ENCODE peak calls at places on chromosomes 7 and 10, in eight cellular contexts. E, B, K, H, C, Y, W and D are unnamed samples.

GRCh38 chr7:148367701-148368475 is 222.7 kb upstream of the C7orf33 start:
- DNase-seq in E (no peak), B (no peak), K (no peak), H (no peak), C (no peak), Y (no peak), W (no peak), D (no peak)

GRCh38 chr10:76049581-76050290 is 618.3 kb downstream of the LRMDA start:
- DNase-seq in E (no peak), B (no peak), K (peak; percentile 23), H (no peak), C (peak; percentile 9), Y (no peak), W (no peak), D (no peak)

GRCh38 chr7:149296368-149296767 is 34.4 kb downstream of the ZNF783 start:
- DNase-seq in E (no peak), B (no peak), K (no peak), H (no peak), C (no peak), Y (no peak), W (no peak), D (no peak)

GRCh38 chr10:63146503-63146902 is 13.4 kb downstream of the NRBF2 start:
- DNase-seq in E (no peak), B (no peak), K (no peak), H (no peak), C (no peak), Y (no peak), W (no peak), D (no peak)

GRCh38 chr10:121580276-121581116 is 17.7 kb downstream of the FGFR2 start:
- DNase-seq in E (no peak), B (peak; percentile 90), K (no peak), H (no peak), C (no peak), Y (no peak), W (no peak), D (no peak)

GRCh38 chr7:133698127-133698526 is 429.0 kb upstream of the LRGUK start:
- DNase-seq in E (no peak), B (no peak), K (peak; percentile 75), H (no peak), C (peak; percentile 44), Y (no peak), W (no peak), D (no peak)

GRCh38 chr10:107686095-107686494 is 521.6 kb upstream of the SORCS1 start:
- DNase-seq in E (peak; percentile 33), B (no peak), K (no peak), H (no peak), C (no peak), Y (no peak), W (peak; percentile 69), D (no peak)

GRCh38 chr7:124718032-124718766 is 47.4 kb downstream of the GPR37 start:
- DNase-seq in E (no peak), B (peak; percentile 19), K (no peak), H (no peak), C (peak; percentile 34), Y (no peak), W (no peak), D (no peak)

GRCh38 chr7:28192786-28193581 is 12.4 kb upstream of the JAZF1 start:
- DNase-seq in E (no peak), B (peak; percentile 13), K (peak; percentile 43), H (no peak), C (peak; percentile 79), Y (no peak), W (no peak), D (no peak)

GRCh38 chr7:158943234-158943633 is 86.9 kb downstream of the DYNC2I1 start:
- DNase-seq in E (no peak), B (no peak), K (no peak), H (no peak), C (no peak), Y (no peak), W (no peak), D (no peak)

GRCh38 chr7:516606-517456 is 2.8 kb downstream of the PDGFA start:
- DNase-seq in E (peak; percentile 72), B (peak; percentile 65), K (peak; percentile 71), H (no peak), C (peak; percentile 84), Y (no peak), W (no peak), D (no peak)

GRCh38 chr10:13102002-13102794 is 2.2 kb downstream of the OPTN start:
- DNase-seq in E (no peak), B (no peak), K (peak; percentile 26), H (no peak), C (peak; percentile 15), Y (no peak), W (no peak), D (no peak)

GRCh38 chr10:13099666-13100348 is at the start of gene OPTN:
- DNase-seq in E (peak; percentile 81), B (peak; percentile 85), K (peak; percentile 83), H (peak; percentile 49), C (peak; percentile 77), Y (peak; percentile 60), W (peak; percentile 77), D (peak; percentile 71)

GRCh38 chr10:13100349-13101294 is 659 bp downstream of the OPTN start:
- DNase-seq in E (peak; percentile 47), B (peak; percentile 53), K (peak; percentile 24), H (no peak), C (peak; percentile 42), Y (no peak), W (no peak), D (peak; percentile 32)

GRCh38 chr10:13095929-13096328 is 4.0 kb upstream of the OPTN start:
- DNase-seq in E (no peak), B (no peak), K (no peak), H (no peak), C (no peak), Y (no peak), W (no peak), D (no peak)

DNA sequence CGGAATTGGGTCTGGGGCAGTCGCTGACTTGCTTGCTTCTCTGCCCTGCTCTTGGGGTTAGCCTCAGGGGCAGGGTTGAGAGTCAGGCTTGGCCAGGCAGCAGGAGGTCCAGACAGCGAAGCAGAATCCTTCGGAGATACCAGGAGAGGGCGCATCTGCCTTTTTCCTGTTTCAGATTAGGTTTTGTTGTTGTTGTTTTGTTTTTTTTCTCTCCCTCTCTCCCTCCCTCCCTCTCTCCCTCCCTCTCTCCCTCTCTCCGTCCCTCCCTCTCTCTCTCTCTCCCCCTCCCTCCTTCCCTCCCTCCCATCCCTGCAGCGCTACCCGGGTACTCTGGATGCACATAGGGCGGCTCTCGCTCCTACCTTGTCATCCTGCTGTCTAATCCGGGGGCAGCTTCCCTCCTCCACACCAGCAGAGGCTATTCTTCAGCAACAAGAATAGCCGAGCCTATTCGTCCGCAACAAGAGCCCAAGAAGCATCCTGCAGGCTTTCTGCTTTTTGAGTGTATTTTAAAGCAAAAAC is 758 bp upstream of the OPTN start:
- DNase-seq in E (peak; percentile 42), B (peak; percentile 93), K (peak; percentile 73), H (no peak), C (no peak), Y (peak; percentile 34), W (no peak), D (no peak)
- TF ChIP-seq CTCF in E (no peak), B (peak; percentile 67), K (peak; percentile 80), H (no peak), C (peak; percentile 38), Y (peak; percentile 41), W (no peak), D (no peak)

DNA sequence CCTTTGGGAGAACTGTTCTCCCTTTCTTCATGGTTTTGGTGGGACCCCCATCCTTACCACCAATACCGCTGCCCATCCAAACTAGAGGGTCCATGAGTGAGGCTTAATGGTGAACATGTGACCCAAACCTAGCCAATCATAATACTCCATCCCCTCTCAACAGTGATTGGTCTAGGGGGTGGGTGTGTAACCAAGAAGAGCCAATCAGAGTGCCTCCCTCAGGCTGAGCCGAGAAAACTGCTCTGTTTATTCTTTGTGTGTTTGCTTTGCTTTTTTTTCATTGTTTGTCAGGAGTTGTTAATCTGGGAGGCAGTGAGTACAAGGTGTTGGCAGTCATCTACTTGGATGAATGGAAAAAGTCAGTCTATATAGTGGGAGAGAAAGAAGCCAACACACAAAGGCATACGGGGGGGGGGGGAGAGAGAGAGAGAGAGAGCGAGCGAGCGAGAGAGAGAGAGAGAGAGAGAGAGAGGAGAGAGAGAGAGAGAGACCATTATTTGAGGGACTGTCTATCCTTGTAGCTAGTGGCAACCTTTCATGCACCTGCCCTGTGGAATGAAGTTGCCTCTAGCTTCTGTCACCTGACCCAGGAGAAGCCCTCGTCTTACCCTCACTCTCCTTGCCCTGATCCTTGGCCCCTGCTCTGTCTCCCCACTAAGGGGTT is 441.7 kb downstream of the TYW1 start:
- DNase-seq in E (no peak), B (no peak), K (no peak), H (no peak), C (peak; percentile 1), Y (no peak), W (no peak), D (no peak)
- TF ChIP-seq CTCF in E (no peak), B (no peak), K (no peak), H (no peak), C (no peak), Y (no peak), W (no peak), D (no peak)

DNA sequence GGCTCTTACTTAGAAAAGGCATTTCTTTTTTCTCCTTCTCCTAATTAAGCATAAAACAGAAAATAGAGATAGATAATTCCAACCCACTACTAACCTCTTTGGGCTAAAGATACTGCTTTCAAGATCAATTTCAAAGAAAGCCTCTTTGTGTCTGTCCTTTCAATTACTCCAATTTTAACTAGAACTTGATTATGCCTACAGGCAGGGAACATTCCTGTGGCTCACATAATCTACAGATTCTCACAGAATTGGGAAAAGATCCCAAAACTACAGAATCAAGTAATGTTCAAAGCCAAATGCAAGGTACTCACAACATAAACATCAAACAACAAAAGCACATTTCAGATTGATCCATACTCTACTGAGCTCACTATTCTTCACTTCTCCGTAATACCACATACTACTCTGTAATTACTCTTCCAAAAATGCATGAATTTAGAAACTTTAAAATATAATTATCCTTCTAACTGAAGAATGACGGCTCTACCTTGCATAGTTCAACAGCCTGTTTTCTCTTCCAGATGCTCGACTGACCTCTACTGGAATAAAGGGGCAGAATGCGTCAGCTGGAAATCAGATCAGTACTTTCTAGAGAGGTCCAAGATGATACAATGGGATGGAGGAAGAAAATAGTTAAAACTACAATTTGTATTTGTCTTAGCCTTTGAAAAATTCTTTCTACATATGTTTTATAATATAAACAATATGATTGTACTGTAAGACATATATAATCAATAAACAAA is 3.9 kb downstream of the MTERF1 start:
- DNase-seq in E (no peak), B (no peak), K (no peak), H (no peak), C (peak; percentile 18), Y (no peak), W (no peak), D (no peak)
- TF ChIP-seq CTCF in E (peak; percentile 38), B (peak; percentile 24), K (peak; percentile 62), H (peak; percentile 42), C (peak; percentile 58), Y (peak; percentile 57), W (no peak), D (no peak)

DNA sequence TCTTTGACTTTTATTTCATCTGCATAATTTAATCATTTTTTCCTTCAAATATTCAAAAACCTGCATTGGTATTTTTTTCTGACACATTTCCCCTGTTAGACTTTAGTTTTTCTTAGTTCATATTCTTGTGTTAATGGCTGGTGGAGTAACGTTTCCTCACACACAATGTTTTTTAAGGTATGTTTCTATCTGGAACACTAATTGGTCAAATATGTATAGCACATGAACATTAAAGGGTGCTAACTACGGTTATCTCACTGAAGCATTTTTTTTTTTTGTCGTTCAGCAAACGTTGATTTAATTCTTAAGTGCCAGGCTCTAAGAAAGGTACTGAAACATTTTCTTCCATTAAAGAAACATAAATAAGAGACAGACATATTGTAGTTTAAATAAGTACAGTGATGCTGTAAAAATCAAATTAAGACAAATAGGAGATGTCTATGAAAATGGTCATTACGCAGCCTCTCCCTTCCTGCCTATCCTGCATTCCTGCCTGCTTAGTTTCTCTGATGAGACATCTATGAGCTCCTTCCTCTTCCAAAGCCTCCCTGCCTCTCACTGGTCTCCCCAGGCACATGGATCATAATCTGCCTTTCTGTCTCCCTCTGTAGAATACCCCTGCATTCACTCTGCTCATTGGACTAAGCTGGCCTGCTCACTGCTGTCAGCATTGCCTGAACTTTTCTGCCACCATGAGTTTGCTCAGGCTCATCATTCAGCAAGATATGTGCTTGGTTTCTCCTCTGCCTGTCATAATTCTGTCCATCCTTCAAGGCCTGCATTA is 87.9 kb downstream of the PTPRZ1 start:
- DNase-seq in E (no peak), B (no peak), K (peak; percentile 94), H (no peak), C (peak; percentile 91), Y (no peak), W (no peak), D (no peak)
- TF ChIP-seq CTCF in E (no peak), B (peak; percentile 60), K (peak; percentile 28), H (no peak), C (no peak), Y (peak; percentile 41), W (no peak), D (no peak)